ENCODE peak calls at places on chromosome 13, in seven cellular contexts. M, G, P, A, T, X and E are unnamed samples. For H3K4me1, the result is how much of the 10 kb centered on the place peaks cover.

GRCh38 chr13:79194272-79194671 is 211.8 kb downstream of the RBM26 start:
- DNase-seq in M (no peak), A (no peak), T (no peak), G (no peak), X (no peak), P (peak), E (no peak)

GRCh38 chr13:103299079-103299478 is 232.9 kb upstream of the SLC10A2 start:
- DNase-seq in A (no peak), P (no peak), T (peak), X (no peak), G (no peak), M (no peak), E (no peak)

GRCh38 chr13:49560270-49561063 is 24.9 kb downstream of the RCBTB1 start:
- DNase-seq in P (no peak), X (no peak), G (no peak), M (peak), T (peak), A (peak), E (no peak)

GRCh38 chr13:40981949-40982348 is 37.2 kb downstream of the ELF1 start:
- DNase-seq in G (no peak), M (no peak), P (no peak), X (no peak), T (no peak), A (no peak), E (no peak)

GRCh38 chr13:49554387-49554786 is 31.0 kb downstream of the RCBTB1 start:
- DNase-seq in A (no peak), X (no peak), T (no peak), G (no peak), P (no peak), M (no peak), E (no peak)

GRCh38 chr13:112435973-112436372 is 59.8 kb downstream of the SPACA7 start:
- DNase-seq in P (no peak), G (no peak), X (no peak), A (no peak), M (no peak), T (no peak), E (no peak)

GRCh38 chr13:100800283-100800875 is 125.8 kb upstream of the TMTC4 start:
- DNase-seq in P (no peak), X (no peak), T (no peak), G (no peak), A (no peak), M (no peak), E (no peak)

GRCh38 chr13:49774376-49775005 is 18.0 kb downstream of the KPNA3 start:
- DNase-seq in M (no peak), X (no peak), P (no peak), A (no peak), T (no peak), G (no peak), E (no peak)

GRCh38 chr13:105410602-105411001 is 1124.9 kb downstream of the EFNB2 start:
- DNase-seq in G (peak), X (peak), M (peak), T (peak), P (no peak), A (peak), E (peak)

GRCh38 chr13:27034678-27035111 is 136.9 kb downstream of the USP12 start:
- DNase-seq in G (no peak), M (peak), T (no peak), P (no peak), X (no peak), A (no peak), E (peak)

GRCh38 chr13:27203854-27204253 is 32.2 kb upstream of the USP12 start:
- DNase-seq in X (no peak), G (no peak), P (no peak), T (no peak), A (peak), M (no peak), E (no peak)

GRCh38 chr13:27004389-27004788 is 167.2 kb downstream of the USP12 start:
- DNase-seq in P (no peak), M (no peak), X (no peak), G (no peak), A (peak), T (no peak), E (no peak)

GRCh38 chr13:112968380-112968909 is 569 bp upstream of the MCF2L start:
- DNase-seq in G (no peak), P (peak), M (peak), A (no peak), T (peak), X (peak), E (peak)

GRCh38 chr13:40318366-40318765 is 348.1 kb downstream of the FOXO1 start:
- DNase-seq in X (peak), T (peak), P (no peak), A (no peak), M (peak), G (peak), E (peak)

GRCh38 chr13:33676700-33677048 is 141.3 kb upstream of the RFC3 start:
- DNase-seq in M (peak), T (peak), G (peak), A (peak), P (no peak), X (peak), E (peak)

GRCh38 chr13:30752201-30752797 is 17.0 kb downstream of the ALOX5AP start:
- DNase-seq in A (peak), P (no peak), M (peak), X (peak), T (no peak), G (peak), E (peak)

GRCh38 chr13:109494955-109495354 is 291.4 kb downstream of the IRS2 start:
- DNase-seq in T (no peak), G (no peak), P (no peak), X (no peak), M (no peak), A (peak), E (no peak)

DNA sequence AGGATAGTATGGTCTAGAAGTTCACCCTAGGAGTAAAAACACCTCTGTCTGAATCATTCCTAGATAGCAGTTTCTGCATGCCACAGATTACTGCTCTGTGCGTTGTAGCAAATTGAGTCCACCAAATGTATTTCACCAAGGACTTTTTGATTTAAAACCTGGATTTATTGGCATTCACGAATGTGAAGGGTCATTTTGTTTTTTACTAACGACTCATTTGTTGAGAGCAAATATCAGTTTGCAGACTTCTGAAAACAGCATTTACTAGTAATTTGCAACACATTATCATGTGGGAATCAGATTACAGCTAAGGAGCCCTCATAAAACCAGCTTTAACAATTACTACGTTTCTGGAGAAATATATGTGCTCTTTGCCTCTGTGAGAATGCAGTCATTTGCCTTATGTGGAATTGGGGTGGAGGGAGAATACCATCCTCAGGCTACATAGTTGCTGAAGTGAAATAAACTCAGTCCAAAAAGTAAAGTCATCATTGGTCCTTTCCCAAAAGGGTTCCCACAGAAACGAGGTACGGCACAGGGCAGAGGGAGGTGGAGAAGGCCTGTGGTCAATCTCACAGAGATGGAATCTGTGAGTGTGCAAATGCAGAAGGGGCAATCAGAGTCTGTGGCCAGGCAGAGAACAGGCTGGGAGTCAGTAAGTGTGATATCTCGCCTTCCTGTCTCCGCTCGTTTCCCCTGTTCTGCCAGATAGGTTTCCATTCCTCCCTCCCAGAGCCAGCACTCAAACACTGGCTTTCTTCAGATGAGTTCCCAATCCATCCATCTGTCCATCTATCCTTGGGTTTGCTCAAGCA is 63.1 kb downstream of the DLEU7 start:
- DNase-seq in G (no peak), P (no peak), T (no peak), X (no peak), A (no peak), M (no peak), E (no peak)
- H3K4me1 ChIP-seq in G (under half), P (under half), T (under half), X (under half), A (under half), M (under half), E (under half)

GRCh38 chr13:44362394-44363040 is 11.1 kb upstream of the SERP2 start:
- DNase-seq in T (no peak), A (no peak), P (no peak), G (no peak), X (no peak), M (no peak), E (no peak)
- H3K4me1 ChIP-seq in T (under half), A (under half), P (under half), G (under half), X (under half), M (under half), E (under half)

DNA sequence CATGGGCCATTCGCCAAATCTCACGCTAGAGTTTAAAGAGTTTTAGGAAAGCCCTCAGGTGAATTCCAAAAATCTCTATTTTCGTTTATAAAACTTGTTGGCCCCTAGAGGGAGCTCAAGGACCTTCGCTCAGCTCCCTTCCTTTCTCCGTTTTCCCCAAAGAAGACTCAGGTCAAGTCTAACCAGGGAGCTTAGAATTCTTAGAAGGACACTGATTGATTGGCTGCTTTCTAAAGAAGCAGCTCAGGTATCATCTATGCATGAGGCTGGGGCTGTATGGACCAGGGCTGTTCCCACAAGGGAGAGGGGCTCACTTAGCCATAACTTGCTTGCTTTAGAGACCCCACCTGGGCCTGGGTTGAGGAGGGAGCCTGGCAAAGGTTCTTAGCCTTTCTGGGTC is 20.5 kb downstream of the DZIP1 start:
- DNase-seq in A (peak), M (peak), T (no peak), G (no peak), X (no peak), P (peak), E (no peak)
- H3K4me1 ChIP-seq in A (under half), M (under half), T (under half), G (under half), X (under half), P (under half), E (under half)

GRCh38 chr13:111177081-111177711 is 62.1 kb downstream of the ARHGEF7 start:
- DNase-seq in X (peak), P (peak), M (peak), T (no peak), G (peak), A (peak), E (peak)
- H3K4me1 ChIP-seq in X (half or more), P (under half), M (under half), T (under half), G (half or more), A (under half), E (under half)

GRCh38 chr13:98517576-98518310 is 59.2 kb downstream of the STK24 start:
- DNase-seq in A (no peak), G (no peak), M (no peak), X (no peak), T (no peak), P (peak), E (no peak)
- H3K4me1 ChIP-seq in A (under half), G (under half), M (under half), X (under half), T (under half), P (under half), E (under half)